ENCODE peak calls at places on chromosomes 6 and 20, in four cellular contexts. O is stimulated activated naive CD8-positive, alpha-beta T cell treated with anti-CD3 and anti-CD28 coated beads, Interleukin-15, Interleukin-2, amounts not matched to agents 100 U/mL and 50 U/mL, for 24 hours; R is GM10248; A is A673. E is an unnamed sample.

GRCh38 chr6:16374796-16375195 is 136.4 kb downstream of the GMPR start:
- DNase-seq in O (no peak), R (peak), A (no peak), E (no peak)

GRCh38 chr6:147054158-147054557 is 150.1 kb upstream of the STXBP5 start:
- DNase-seq in O (no peak), R (no peak), A (no peak), E (no peak)

GRCh38 chr6:139135578-139136545 is 982 bp downstream of the HECA start:
- DNase-seq in O (peak), R (peak), A (peak), E (peak)

GRCh38 chr6:168133186-168133585 is 54.2 kb upstream of the FRMD1 start:
- DNase-seq in O (no peak), R (no peak), A (no peak), E (peak)

GRCh38 chr6:7566031-7566556 is 23.9 kb upstream of the SNRNP48 start:
- DNase-seq in O (no peak), R (no peak), A (no peak), E (no peak)

GRCh38 chr6:19028201-19028600 is 641.1 kb downstream of the RNF144B start:
- DNase-seq in O (no peak), R (no peak), A (no peak), E (no peak)

GRCh38 chr6:17725083-17725482 is 18.4 kb upstream of the NUP153 start:
- DNase-seq in O (no peak), R (no peak), A (peak), E (peak)

GRCh38 chr20:42795399-42795798 is 394.3 kb downstream of the PTPRT start:
- DNase-seq in O (no peak), R (no peak), A (no peak), E (no peak)

GRCh38 chr20:4507288-4507719 is 214.4 kb upstream of the PRND start:
- DNase-seq in O (no peak), R (no peak), A (peak), E (no peak)

GRCh38 chr6:158374020-158374419 is 61.8 kb downstream of the TULP4 start:
- DNase-seq in O (no peak), R (no peak), A (no peak), E (no peak)

GRCh38 chr6:138107752-138108592 is 753 bp upstream of the PERP start:
- DNase-seq in O (no peak), R (peak), A (no peak), E (peak)

GRCh38 chr20:17525650-17526049 is 5.5 kb downstream of the BFSP1 start:
- DNase-seq in O (no peak), R (no peak), A (peak), E (no peak)

GRCh38 chr6:109485536-109485935 is 2.5 kb upstream of the ZBTB24 start:
- DNase-seq in O (no peak), R (no peak), A (no peak), E (no peak)

GRCh38 chr6:47245745-47246371 is 63.8 kb downstream of the TNFRSF21 start:
- DNase-seq in O (no peak), R (no peak), A (peak), E (no peak)

GRCh38 chr20:7375905-7376304 is 564.4 kb downstream of the HAO1 start:
- DNase-seq in O (no peak), R (peak), A (peak), E (no peak)

GRCh38 chr6:17394192-17394611 is 807 bp downstream of the CAP2 start:
- DNase-seq in O (peak), R (no peak), A (peak), E (peak)

GRCh38 chr6:68126089-68126749 is 508.9 kb upstream of the ADGRB3 start:
- DNase-seq in O (no peak), R (peak), A (no peak), E (no peak)

GRCh38 chr6:137910424-137910834 is 43.4 kb downstream of the TNFAIP3 start:
- DNase-seq in O (no peak), R (no peak), A (no peak), E (no peak)

GRCh38 chr20:48639899-48640298 is 187.9 kb downstream of the PREX1 start:
- DNase-seq in O (no peak), R (no peak), A (no peak), E (no peak)

GRCh38 chr20:38732981-38733380 is 8.7 kb downstream of the SLC32A1 start:
- DNase-seq in O (no peak), R (no peak), A (no peak), E (no peak)

GRCh38 chr6:133184798-133185380 is 56.3 kb upstream of the EYA4 start:
- DNase-seq in O (no peak), R (no peak), A (peak), E (no peak)

GRCh38 chr20:46994341-46994740 is 99.7 kb downstream of the EYA2 start:
- DNase-seq in O (peak), R (peak), A (no peak), E (no peak)

GRCh38 chr6:79635179-79635578 is 4.0 kb downstream of the SH3BGRL2 start:
- DNase-seq in O (no peak), R (no peak), A (peak), E (no peak)

GRCh38 chr20:19913927-19914614 is 103.1 kb upstream of the NAA20 start:
- DNase-seq in O (no peak), R (no peak), A (no peak), E (no peak)

GRCh38 chr20:50517817-50518154 is 7.6 kb downstream of the PTPN1 start:
- DNase-seq in O (no peak), R (no peak), A (no peak), E (no peak)

GRCh38 chr20:23664954-23665353 is 23.9 kb downstream of the CST4 start:
- DNase-seq in O (no peak), R (no peak), A (no peak), E (no peak)

GRCh38 chr6:35492664-35493284 is 4.1 kb downstream of the TEAD3 start:
- DNase-seq in O (no peak), R (no peak), A (no peak), E (no peak)

GRCh38 chr20:53085720-53086119 is 113.6 kb downstream of the TSHZ2 start:
- DNase-seq in O (no peak), R (no peak), A (no peak), E (no peak)

GRCh38 chr6:119676971-119677370 is 327.4 kb upstream of the MAN1A1 start:
- DNase-seq in O (no peak), R (no peak), A (no peak), E (no peak)

GRCh38 chr6:146905313-146905712 is 298.9 kb upstream of the STXBP5 start:
- DNase-seq in O (no peak), R (no peak), A (peak), E (no peak)

GRCh38 chr20:39453890-39454289 is 491.7 kb downstream of the DHX35 start:
- DNase-seq in O (no peak), R (no peak), A (no peak), E (no peak)

GRCh38 chr6:31111712-31112111 is 663 bp downstream of the C6orf15 start:
- DNase-seq in O (no peak), R (no peak), A (no peak), E (no peak)

GRCh38 chr6:126661646-126662045 is 321.7 kb downstream of the CENPW start:
- DNase-seq in O (no peak), R (no peak), A (no peak), E (no peak)

E was measured in testis.